ENCODE peak calls at places on chromosomes 6 and 20, in four cellular contexts. W is A549, J is lower lobe of right lung, D is SK-N-SH. M is an unnamed sample. For H3K4me1, the result is how much of the 10 kb centered on the place peaks cover.

GRCh38 chr20:17641993-17642392 is 40.0 kb downstream of the RRBP1 start:
- DNase-seq in W (no peak), J (no peak), D (no peak), M (no peak)

GRCh38 chr6:148530976-148531375 is 188.3 kb downstream of the SASH1 start:
- DNase-seq in W (no peak), J (no peak), D (no peak), M (no peak)

GRCh38 chr20:48826883-48827771 is 672 bp downstream of the PREX1 start:
- DNase-seq in W (no peak), J (peak), D (peak), M (no peak)

GRCh38 chr6:151807513-151808330 is at the start of gene ESR1:
- DNase-seq in W (no peak), J (peak), D (peak), M (peak)

GRCh38 chr6:15596241-15596896 is 66.5 kb downstream of the DTNBP1 start:
- DNase-seq in W (no peak), J (no peak), D (no peak), M (no peak)

GRCh38 chr20:47647994-47648393 is 137.3 kb downstream of the SULF2 start:
- DNase-seq in W (no peak), J (no peak), D (no peak), M (no peak)

GRCh38 chr6:169640983-169641382 is 60.8 kb downstream of the WDR27 start:
- DNase-seq in W (no peak), J (peak), D (no peak), M (no peak)

GRCh38 chr6:30787954-30788353 is 43.6 kb upstream of the IER3 start:
- DNase-seq in W (no peak), J (no peak), D (no peak), M (no peak)

GRCh38 chr20:38128691-38129090 is 36.4 kb downstream of the TGM2 start:
- DNase-seq in W (no peak), J (peak), D (no peak), M (no peak)

GRCh38 chr6:26571592-26572296 is 25.0 kb upstream of the ABT1 start:
- DNase-seq in W (no peak), J (no peak), D (peak), M (peak)

GRCh38 chr6:6686748-6687601 is 98.5 kb downstream of the LY86 start:
- DNase-seq in W (peak), J (peak), D (peak), M (peak)

GRCh38 chr20:51400051-51400926 is 142.2 kb downstream of the NFATC2 start:
- DNase-seq in W (no peak), J (no peak), D (no peak), M (no peak)

GRCh38 chr20:48823960-48824497 is 3.8 kb downstream of the PREX1 start:
- DNase-seq in W (no peak), J (no peak), D (no peak), M (peak)

GRCh38 chr6:162032620-162033019 is 694.9 kb downstream of the PRKN start:
- DNase-seq in W (no peak), J (no peak), D (no peak), M (peak)

GRCh38 chr20:24048014-24048611 is 59.5 kb upstream of the GGTLC1 start:
- DNase-seq in W (no peak), J (no peak), D (no peak), M (no peak)

GRCh38 chr6:53311586-53311935 is 37.2 kb downstream of the ELOVL5 start:
- DNase-seq in W (no peak), J (no peak), D (no peak), M (no peak)

GRCh38 chr6:53309059-53309896 is 39.5 kb downstream of the ELOVL5 start:
- DNase-seq in W (no peak), J (no peak), D (peak), M (no peak)

GRCh38 chr6:53309897-53310291 is 38.9 kb downstream of the ELOVL5 start:
- DNase-seq in W (no peak), J (no peak), D (no peak), M (no peak)

GRCh38 chr6:53312355-53312754 is 36.4 kb downstream of the ELOVL5 start:
- DNase-seq in W (no peak), J (no peak), D (peak), M (no peak)

GRCh38 chr6:53310751-53311585 is 37.8 kb downstream of the ELOVL5 start:
- DNase-seq in W (no peak), J (no peak), D (no peak), M (no peak)
- H3K4me1 ChIP-seq in W (half or more), J (under half), D (under half), M (under half)

DNA sequence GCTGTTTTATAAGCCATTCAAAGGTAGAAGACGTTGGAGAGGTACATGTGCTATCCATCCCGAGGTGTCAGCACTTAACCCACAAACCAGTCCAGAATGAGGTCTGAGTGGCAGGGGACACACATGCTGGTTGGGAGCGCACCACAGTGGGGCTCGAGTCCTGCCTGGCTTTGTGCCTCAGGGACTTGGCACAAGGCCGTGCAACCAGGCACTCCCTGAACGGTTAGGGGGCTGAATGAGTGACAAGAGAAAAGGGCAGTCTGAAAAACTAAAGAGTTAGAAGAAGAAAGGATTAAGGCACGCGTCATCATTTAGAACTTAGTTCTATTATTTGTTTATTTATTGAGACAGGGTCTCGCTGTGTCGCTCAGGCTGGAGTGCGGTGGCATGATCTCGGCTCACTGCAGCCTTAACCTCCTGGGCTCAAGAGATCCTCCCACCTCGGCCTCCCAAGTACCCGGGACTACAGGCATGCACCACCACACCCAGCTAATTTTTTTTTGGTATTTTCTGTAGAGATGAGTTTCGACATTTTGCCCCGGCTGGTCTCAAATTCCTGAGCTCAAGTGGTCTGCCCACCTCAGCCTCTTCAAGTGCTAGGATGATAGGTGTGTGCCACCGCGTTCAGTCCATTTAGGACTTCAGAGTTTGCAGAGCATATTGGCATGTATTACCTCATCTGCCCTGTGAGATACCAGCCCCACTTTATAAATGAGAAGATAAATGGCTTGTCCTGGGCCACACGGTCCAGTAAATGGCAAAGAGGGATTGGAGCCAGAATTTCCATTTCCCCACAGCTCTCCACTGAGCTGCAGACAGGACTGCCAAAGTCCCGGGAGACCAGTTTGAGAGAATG is 47.4 kb upstream of the IRF4 start:
- DNase-seq in W (no peak), J (peak), D (no peak), M (no peak)
- H3K4me1 ChIP-seq in W (under half), J (under half), D (under half), M (under half)

DNA sequence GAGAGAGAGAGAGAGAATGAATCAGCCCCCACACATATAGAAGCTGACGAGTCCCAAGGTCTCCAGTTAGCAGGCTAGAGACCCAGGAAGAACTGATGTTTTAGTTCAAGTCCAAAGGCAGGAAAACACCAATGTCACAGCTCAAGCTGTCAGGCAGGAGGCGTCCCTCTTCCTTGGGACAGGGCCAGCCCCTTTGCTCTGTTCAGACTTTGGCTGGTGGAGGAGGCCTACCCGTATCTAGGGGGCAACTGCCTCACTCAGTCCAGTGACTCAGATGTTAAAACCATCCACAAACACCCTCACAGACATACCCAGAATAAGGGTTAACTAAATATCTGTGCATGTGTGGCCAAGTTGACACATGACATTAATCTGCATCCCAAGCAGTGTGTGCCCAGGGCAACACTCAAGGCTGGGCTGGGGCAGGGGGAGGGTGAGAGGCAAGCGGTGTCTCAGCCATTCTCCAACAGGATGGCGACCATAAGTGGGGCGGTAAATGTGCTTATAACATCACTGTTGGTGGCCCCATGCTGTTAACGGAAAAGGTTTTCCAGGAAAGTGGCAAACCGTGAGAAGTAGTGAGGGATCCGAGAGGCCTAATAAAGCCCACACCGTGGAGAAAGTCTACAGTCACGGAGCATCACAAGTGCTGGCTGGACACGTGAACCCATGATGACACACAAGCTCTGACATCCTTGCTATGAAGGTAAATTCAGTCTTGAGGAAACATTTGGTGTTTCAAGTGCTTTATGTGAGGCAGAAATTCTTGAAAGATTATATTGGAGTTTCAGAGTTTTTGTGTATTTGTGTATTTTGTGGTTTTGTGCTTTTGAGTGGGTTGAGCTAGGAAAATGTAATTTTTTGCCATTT is 28.1 kb downstream of the RAMACL start:
- DNase-seq in W (no peak), J (no peak), D (no peak), M (no peak)
- H3K4me1 ChIP-seq in W (under half), J (half or more), D (under half), M (half or more)

GRCh38 chr20:53929974-53930650 is 140.3 kb downstream of the BCAS1 start:
- DNase-seq in W (no peak), J (no peak), D (no peak), M (no peak)

GRCh38 chr20:53930651-53931504 is 139.5 kb downstream of the BCAS1 start:
- DNase-seq in W (no peak), J (no peak), D (no peak), M (peak)

GRCh38 chr20:53927990-53928389 is 142.4 kb downstream of the BCAS1 start:
- DNase-seq in W (no peak), J (no peak), D (no peak), M (no peak)

GRCh38 chr20:53931597-53931996 is 138.8 kb downstream of the BCAS1 start:
- DNase-seq in W (no peak), J (no peak), D (no peak), M (no peak)

DNA sequence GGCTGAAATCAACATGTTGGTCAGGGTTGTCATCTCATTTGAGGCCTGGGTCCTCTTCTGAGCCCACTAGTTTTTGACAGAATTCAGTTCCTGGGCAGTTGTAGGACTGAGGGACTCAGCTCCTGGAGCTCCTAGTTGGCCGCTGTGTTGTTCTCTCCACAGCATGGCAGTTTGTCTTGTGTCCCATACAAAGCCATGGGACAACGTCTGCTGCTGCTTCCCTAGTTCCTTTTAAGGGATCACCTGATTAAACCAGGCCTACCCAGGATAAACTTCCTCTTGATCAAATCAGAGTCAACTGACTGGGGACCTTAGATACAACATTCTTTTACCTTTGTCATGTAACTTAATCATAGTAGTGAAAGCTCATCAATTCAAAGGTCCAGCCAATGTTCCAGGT is 141.0 kb downstream of the BCAS1 start:
- DNase-seq in W (no peak), J (no peak), D (no peak), M (no peak)
- H3K4me1 ChIP-seq in W (under half), J (under half), D (under half), M (under half)

GRCh38 chr6:156985309-156985708 is 208.1 kb downstream of the ARID1B start:
- DNase-seq in W (no peak), J (no peak), D (no peak), M (no peak)
- H3K4me1 ChIP-seq in W (under half), J (under half), D (under half), M (under half)

DNA sequence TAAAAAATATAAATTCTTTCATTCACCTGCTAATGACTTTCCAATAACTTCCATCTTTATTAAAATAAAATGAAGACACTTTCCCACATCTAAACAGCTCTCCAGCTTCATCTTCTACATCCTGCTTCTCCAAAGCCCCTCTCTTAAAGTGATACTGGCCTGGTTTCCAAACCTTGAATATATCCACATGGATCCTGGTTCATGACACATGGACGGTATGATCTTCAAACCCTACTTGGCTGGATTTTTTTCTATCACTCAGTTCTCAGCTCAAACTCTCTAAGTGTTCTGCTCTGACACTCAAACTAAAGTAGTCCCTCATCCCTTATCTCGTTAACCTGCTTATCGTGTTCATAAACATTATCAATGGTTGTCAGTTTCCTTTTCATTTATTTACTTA is 128.2 kb downstream of the PAK5 start:
- DNase-seq in W (no peak), J (no peak), D (no peak), M (no peak)
- H3K4me1 ChIP-seq in W (under half), J (under half), D (under half), M (under half)